ENCODE peak calls at places on chromosomes 12 and 14, in nine cellular contexts. F is endothelial cell of umbilical vein, A is neural progenitor cell, O is fibroblast of lung, B is PC-3, N is HepG2, U is SK-N-SH, C is IMR-90, J is OCI-LY7. T is an unnamed sample.

GRCh38 chr14:82075566-82075965 is 541.9 kb upstream of the SEL1L start:
- DNase-seq in F (no peak), A (peak), O (no peak), B (peak), N (no peak), U (no peak), C (no peak), J (peak), T (peak)

GRCh38 chr12:67426067-67426466 is 156.9 kb downstream of the CAND1 start:
- DNase-seq in F (no peak), A (no peak), O (peak), B (no peak), N (no peak), U (no peak), C (peak), J (no peak), T (no peak)

GRCh38 chr14:104104006-104104901 is 18.8 kb downstream of the ASPG start:
- DNase-seq in F (no peak), A (no peak), O (no peak), B (no peak), N (no peak), U (no peak), C (no peak), J (no peak), T (no peak)

GRCh38 chr12:65699251-65699650 is 125.0 kb upstream of the HMGA2 start:
- DNase-seq in F (peak), A (no peak), O (peak), B (peak), N (no peak), U (no peak), C (peak), J (no peak), T (no peak)

GRCh38 chr14:63632932-63633514 is 8.6 kb downstream of the WDR89 start:
- DNase-seq in F (peak), A (no peak), O (peak), B (peak), N (peak), U (peak), C (peak), J (peak), T (no peak)

GRCh38 chr12:106329231-106329985 is 26.9 kb downstream of the TCP11L2 start:
- DNase-seq in F (no peak), A (no peak), O (no peak), B (no peak), N (no peak), U (no peak), C (no peak), J (no peak), T (no peak)

GRCh38 chr12:101924647-101925046 is 47.3 kb downstream of the DRAM1 start:
- DNase-seq in F (no peak), A (no peak), O (no peak), B (peak), N (no peak), U (peak), C (peak), J (no peak), T (no peak)

GRCh38 chr12:53324113-53324778 is 2.8 kb upstream of the AAAS start:
- DNase-seq in F (no peak), A (peak), O (peak), B (no peak), N (no peak), U (no peak), C (no peak), J (peak), T (peak)

GRCh38 chr12:56634837-56635538 is 4.9 kb upstream of the BAZ2A start:
- DNase-seq in F (peak), A (peak), O (peak), B (peak), N (peak), U (peak), C (peak), J (peak), T (peak)

GRCh38 chr14:95432152-95433093 is 84.0 kb downstream of the SYNE3 start:
- DNase-seq in F (peak), A (peak), O (peak), B (peak), N (peak), U (peak), C (peak), J (peak), T (peak)

GRCh38 chr14:68361231-68361630 is 431.6 kb downstream of the ZFP36L1 start:
- DNase-seq in F (peak), A (no peak), O (no peak), B (peak), N (no peak), U (no peak), C (peak), J (no peak), T (no peak)

GRCh38 chr14:76953196-76953945 is 75.1 kb downstream of the IRF2BPL start:
- DNase-seq in F (peak), A (no peak), O (peak), B (peak), N (peak), U (peak), C (peak), J (no peak), T (peak)

GRCh38 chr12:14961466-14962155 is at the start of gene ARHGDIB:
- DNase-seq in F (peak), A (no peak), O (no peak), B (no peak), N (no peak), U (no peak), C (no peak), J (peak), T (peak)

GRCh38 chr14:70130498-70130897 is 58.3 kb downstream of the SLC8A3 start:
- DNase-seq in F (no peak), A (no peak), O (no peak), B (no peak), N (no peak), U (no peak), C (no peak), J (no peak), T (no peak)

GRCh38 chr12:4806439-4807115 is 86.4 kb downstream of the GALNT8 start:
- DNase-seq in F (no peak), A (no peak), O (no peak), B (no peak), N (no peak), U (no peak), C (no peak), J (no peak), T (no peak)

GRCh38 chr14:66624319-66624937 is 116.5 kb downstream of the GPHN start:
- DNase-seq in F (peak), A (peak), O (peak), B (peak), N (peak), U (peak), C (peak), J (peak), T (peak)

GRCh38 chr14:28759056-28759657 is 7.4 kb upstream of the FOXG1 start:
- DNase-seq in F (no peak), A (peak), O (no peak), B (no peak), N (no peak), U (no peak), C (no peak), J (no peak), T (no peak)

GRCh38 chr14:64549805-64550538 is at the start of gene PPP1R36:
- DNase-seq in F (no peak), A (peak), O (peak), B (no peak), N (no peak), U (peak), C (no peak), J (no peak), T (no peak)

GRCh38 chr14:58922211-58922940 is 266.1 kb upstream of the DAAM1 start:
- DNase-seq in F (no peak), A (no peak), O (no peak), B (no peak), N (no peak), U (no peak), C (peak), J (no peak), T (no peak)

GRCh38 chr14:98580131-98580678 is 691.8 kb downstream of the BCL11B start:
- DNase-seq in F (no peak), A (peak), O (no peak), B (peak), N (no peak), U (no peak), C (no peak), J (peak), T (peak)

GRCh38 chr14:103749452-103749851 is 33.8 kb downstream of the ZFYVE21 start:
- DNase-seq in F (no peak), A (no peak), O (no peak), B (no peak), N (no peak), U (no peak), C (no peak), J (no peak), T (no peak)

GRCh38 chr12:124259168-124260066 is 35.5 kb upstream of the RFLNA start:
- DNase-seq in F (no peak), A (no peak), O (peak), B (no peak), N (no peak), U (peak), C (no peak), J (no peak), T (peak)

GRCh38 chr12:51793201-51793600 is 55.3 kb downstream of the FIGNL2 start:
- DNase-seq in F (no peak), A (no peak), O (no peak), B (peak), N (no peak), U (no peak), C (peak), J (no peak), T (no peak)

GRCh38 chr14:60553855-60554254 is 44.9 kb downstream of the SIX6 start:
- DNase-seq in F (no peak), A (no peak), O (peak), B (no peak), N (no peak), U (no peak), C (no peak), J (no peak), T (no peak)

GRCh38 chr12:122031342-122032216 is 9.9 kb downstream of the BCL7A start:
- DNase-seq in F (peak), A (peak), O (no peak), B (peak), N (no peak), U (peak), C (no peak), J (peak), T (peak)

GRCh38 chr14:94423465-94424056 is 29.0 kb downstream of the SERPINA11 start:
- DNase-seq in F (peak), A (peak), O (peak), B (peak), N (peak), U (peak), C (peak), J (peak), T (peak)

GRCh38 chr14:52602131-52602530 is 49.5 kb downstream of the GPR137C start:
- DNase-seq in F (no peak), A (no peak), O (no peak), B (no peak), N (no peak), U (no peak), C (no peak), J (no peak), T (no peak)

GRCh38 chr14:89085154-89086059 is 261.0 kb downstream of the TTC8 start:
- DNase-seq in F (no peak), A (no peak), O (no peak), B (no peak), N (no peak), U (no peak), C (no peak), J (no peak), T (no peak)

GRCh38 chr12:130846386-130846785 is 7.3 kb upstream of the STX2 start:
- DNase-seq in F (no peak), A (no peak), O (no peak), B (no peak), N (no peak), U (no peak), C (no peak), J (no peak), T (no peak)

GRCh38 chr12:30420561-30420960 is 275.1 kb downstream of the IPO8 start:
- DNase-seq in F (no peak), A (no peak), O (no peak), B (peak), N (no peak), U (no peak), C (peak), J (no peak), T (no peak)

GRCh38 chr12:14571779-14572178 is 4.1 kb upstream of the PLBD1 start:
- DNase-seq in F (no peak), A (no peak), O (no peak), B (no peak), N (no peak), U (no peak), C (no peak), J (no peak), T (no peak)

GRCh38 chr12:62250671-62251608 is 9.3 kb upstream of the USP15 start:
- DNase-seq in F (no peak), A (no peak), O (peak), B (no peak), N (no peak), U (no peak), C (peak), J (no peak), T (no peak)

GRCh38 chr12:126772171-126772864 is 1494.7 kb upstream of the TMEM132C start:
- DNase-seq in F (no peak), A (no peak), O (no peak), B (peak), N (peak), U (no peak), C (peak), J (no peak), T (peak)

GRCh38 chr14:93936245-93936644 is 9.1 kb downstream of the FAM181A start:
- DNase-seq in F (no peak), A (peak), O (no peak), B (peak), N (no peak), U (peak), C (no peak), J (peak), T (peak)

GRCh38 chr14:34920339-34920738 is 45.2 kb upstream of the BAZ1A start:
- DNase-seq in F (no peak), A (no peak), O (peak), B (peak), N (no peak), U (no peak), C (peak), J (no peak), T (no peak)

GRCh38 chr12:53380797-53381738 is 1.1 kb downstream of the SP1 start:
- DNase-seq in F (peak), A (peak), O (peak), B (peak), N (no peak), U (no peak), C (peak), J (no peak), T (no peak)

GRCh38 chr14:69519253-69519661 is 34.7 kb downstream of the PLEKHD1 start:
- DNase-seq in F (no peak), A (no peak), O (no peak), B (peak), N (no peak), U (no peak), C (no peak), J (no peak), T (no peak)

DNA sequence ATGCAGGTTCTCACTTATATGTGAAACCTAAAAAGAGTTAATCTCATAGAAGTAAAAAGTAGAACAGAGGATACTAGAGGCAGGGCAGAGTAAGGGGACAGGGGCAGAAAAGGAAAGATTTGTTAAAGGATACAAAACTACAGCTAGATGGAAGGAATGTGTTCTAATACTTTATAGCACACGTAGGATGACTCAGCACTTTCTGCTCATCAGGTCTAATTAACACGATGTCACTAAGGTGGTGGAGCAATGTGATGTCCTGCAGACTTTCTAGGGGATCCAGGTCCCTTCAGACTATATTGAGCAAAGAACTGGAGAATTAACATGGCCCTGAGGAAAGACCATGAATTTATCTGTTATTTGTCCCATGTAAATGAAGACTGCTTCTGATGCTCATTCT is 80.8 kb upstream of the CMKLR1 start:
- DNase-seq in F (no peak), A (no peak), O (no peak), B (no peak), N (no peak), U (no peak), C (no peak), J (no peak), T (no peak)
- H2AFZ ChIP-seq in F (no peak), A (no peak), O (no peak), B (peak), N (no peak), U (no peak), C (no peak), J (no peak), T (no peak)

GRCh38 chr14:54338696-54339317 is 58.0 kb upstream of the CDKN3 start:
- DNase-seq in F (peak), A (peak), O (peak), B (peak), N (no peak), U (no peak), C (peak), J (no peak), T (no peak)
- TF ChIP-seq CTCF in F (peak), A (peak), O (peak), B (peak), N (peak), U (peak), C (peak), J (peak), T (peak)

GRCh38 chr14:51071851-51072250 is 23.1 kb downstream of the TRIM9 start:
- DNase-seq in F (no peak), A (no peak), O (no peak), B (no peak), N (no peak), U (no peak), C (no peak), J (no peak), T (no peak)

GRCh38 chr14:51079085-51079484 is 15.8 kb downstream of the TRIM9 start:
- DNase-seq in F (no peak), A (no peak), O (peak), B (no peak), N (no peak), U (no peak), C (no peak), J (no peak), T (no peak)

GRCh38 chr14:51072976-51073375 is 21.9 kb downstream of the TRIM9 start:
- DNase-seq in F (no peak), A (no peak), O (no peak), B (no peak), N (no peak), U (no peak), C (no peak), J (no peak), T (no peak)

GRCh38 chr14:51073751-51074150 is 21.2 kb downstream of the TRIM9 start:
- DNase-seq in F (no peak), A (no peak), O (no peak), B (no peak), N (no peak), U (no peak), C (no peak), J (no peak), T (no peak)

GRCh38 chr14:51074986-51075385 is 19.9 kb downstream of the TRIM9 start:
- DNase-seq in F (no peak), A (no peak), O (no peak), B (no peak), N (no peak), U (no peak), C (no peak), J (no peak), T (no peak)
- H3K27ac ChIP-seq in F (no peak), A (no peak), O (no peak), B (no peak), N (no peak), U (no peak), C (no peak), J (no peak), T (no peak)

DNA sequence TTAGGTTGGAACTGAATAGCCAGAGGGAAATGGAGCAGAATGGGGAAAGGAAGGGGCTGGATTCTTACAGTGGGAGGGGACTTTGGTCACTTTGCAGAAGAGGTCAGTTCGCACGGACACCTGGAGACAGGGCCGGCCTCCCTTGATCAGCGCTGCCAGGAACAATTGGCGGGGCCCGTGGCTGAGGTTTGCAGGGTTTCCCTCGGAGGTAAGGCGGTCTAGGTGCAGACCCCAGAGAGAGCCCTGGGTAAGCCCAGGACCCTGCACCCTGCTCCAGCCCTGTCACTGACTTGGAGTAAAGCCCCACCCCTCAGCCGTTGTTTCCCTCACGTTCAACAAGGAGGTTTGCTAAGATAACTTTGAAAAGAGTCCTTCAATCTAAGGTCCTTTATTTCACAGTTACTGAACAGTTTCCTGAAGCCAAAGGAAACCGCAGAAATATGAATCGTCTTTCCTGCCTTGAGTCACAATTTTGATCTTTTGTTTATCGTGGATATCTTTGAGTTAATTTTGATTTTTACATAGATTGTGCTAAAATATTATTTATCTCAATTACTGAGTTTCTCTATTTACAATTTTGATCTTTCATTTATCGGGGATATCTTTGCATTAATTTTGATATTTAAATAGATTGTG is 231.4 kb upstream of the RTL1 start:
- DNase-seq in F (peak), A (no peak), O (no peak), B (no peak), N (no peak), U (no peak), C (no peak), J (no peak), T (peak)
- H2AFZ ChIP-seq in F (peak), A (no peak), O (no peak), B (no peak), N (no peak), U (no peak), C (no peak), J (no peak), T (peak)